ENCODE peak calls at places on chromosomes 6 and 20, in six cellular contexts. O, J, V, K, H and N are unnamed samples.
A peak's percentile ranks its signal among the peaks of the same experiment; 100 is the strongest.

GRCh38 chr20:3378138-3378537 is 29.3 kb downstream of the DNAAF9 start:
- DNase-seq in O (no peak), J (no peak), V (no peak), K (no peak), H (no peak), N (no peak)

GRCh38 chr20:44398303-44398702 is 42.8 kb downstream of the HNF4A start:
- DNase-seq in O (no peak), J (peak; percentile 30), V (no peak), K (no peak), H (peak; percentile 85), N (no peak)

GRCh38 chr20:24890286-24890685 is 58.8 kb upstream of the CST7 start:
- DNase-seq in O (no peak), J (no peak), V (no peak), K (no peak), H (no peak), N (no peak)

GRCh38 chr20:4601630-4602296 is 119.9 kb upstream of the PRND start:
- DNase-seq in O (no peak), J (peak; percentile 61), V (no peak), K (no peak), H (peak; percentile 27), N (no peak)

GRCh38 chr20:16639027-16639941 is 66.0 kb upstream of the KIF16B start:
- DNase-seq in O (no peak), J (no peak), V (no peak), K (no peak), H (no peak), N (no peak)

GRCh38 chr20:22567944-22568871 is 16.2 kb downstream of the FOXA2 start:
- DNase-seq in O (peak; percentile 83), J (no peak), V (peak; percentile 69), K (no peak), H (no peak), N (peak; percentile 80)

GRCh38 chr20:64053841-64054661 is 4.6 kb upstream of the SOX18 start:
- DNase-seq in O (no peak), J (no peak), V (peak; percentile 70), K (peak; percentile 69), H (no peak), N (no peak)

GRCh38 chr6:20631525-20631924 is 97.3 kb downstream of the CDKAL1 start:
- DNase-seq in O (no peak), J (peak; percentile 6), V (no peak), K (no peak), H (no peak), N (no peak)

GRCh38 chr20:45176526-45176925 is 1.8 kb downstream of the PI3 start:
- DNase-seq in O (no peak), J (no peak), V (no peak), K (no peak), H (no peak), N (no peak)

GRCh38 chr20:57526067-57526884 is 1.3 kb upstream of the CTCFL start:
- DNase-seq in O (no peak), J (no peak), V (no peak), K (peak; percentile 45), H (no peak), N (no peak)

GRCh38 chr6:20707166-20707485 is 172.9 kb downstream of the CDKAL1 start:
- DNase-seq in O (no peak), J (no peak), V (no peak), K (no peak), H (no peak), N (no peak)

GRCh38 chr6:33688451-33689147 is 22.9 kb downstream of the UQCC2 start:
- DNase-seq in O (no peak), J (no peak), V (peak; percentile 42), K (no peak), H (no peak), N (no peak)

GRCh38 chr20:50820515-50821256 is 25.8 kb downstream of the BCAS4 start:
- DNase-seq in O (no peak), J (no peak), V (no peak), K (peak; percentile 37), H (no peak), N (no peak)

GRCh38 chr20:40054311-40054710 is 634.7 kb downstream of the MAFB start:
- DNase-seq in O (no peak), J (no peak), V (no peak), K (no peak), H (no peak), N (no peak)

GRCh38 chr6:144710207-144710606 is 425.1 kb downstream of the UTRN start:
- DNase-seq in O (no peak), J (peak; percentile 89), V (no peak), K (no peak), H (peak; percentile 81), N (no peak)

GRCh38 chr6:25576920-25577319 is 75.1 kb upstream of the SCGN start:
- DNase-seq in O (no peak), J (peak; percentile 45), V (no peak), K (no peak), H (peak; percentile 49), N (no peak)

GRCh38 chr6:112225691-112226090 is 28.7 kb downstream of the LAMA4 start:
- DNase-seq in O (no peak), J (peak; percentile 90), V (no peak), K (no peak), H (no peak), N (no peak)

GRCh38 chr6:149236584-149236983 is 80.9 kb upstream of the TAB2 start:
- DNase-seq in O (no peak), J (no peak), V (no peak), K (no peak), H (peak; percentile 87), N (no peak)

GRCh38 chr6:110191477-110191876 is 11.2 kb downstream of the CDC40 start:
- DNase-seq in O (no peak), J (no peak), V (no peak), K (no peak), H (no peak), N (no peak)

GRCh38 chr20:7352165-7352564 is 584.7 kb downstream of the BMP2 start:
- DNase-seq in O (no peak), J (no peak), V (no peak), K (no peak), H (no peak), N (no peak)

GRCh38 chr20:44428174-44429016 is 47.3 kb upstream of the TTPAL start:
- DNase-seq in O (no peak), J (no peak), V (no peak), K (no peak), H (no peak), N (no peak)

GRCh38 chr6:90413867-90414266 is 117.2 kb upstream of the BACH2 start:
- DNase-seq in O (no peak), J (no peak), V (no peak), K (peak; percentile 87), H (peak; percentile 41), N (no peak)

GRCh38 chr20:56359212-56360132 is 698 bp downstream of the FAM210B start:
- DNase-seq in O (peak; percentile 83), J (peak; percentile 69), V (peak; percentile 71), K (no peak), H (peak; percentile 73), N (peak; percentile 71)

GRCh38 chr6:84466521-84466920 is 239.1 kb upstream of the CEP162 start:
- DNase-seq in O (no peak), J (peak; percentile 43), V (no peak), K (no peak), H (peak; percentile 84), N (no peak)

GRCh38 chr6:159125014-159125609 is 44.1 kb upstream of the FNDC1 start:
- DNase-seq in O (no peak), J (no peak), V (no peak), K (peak; percentile 52), H (no peak), N (no peak)
- TF ChIP-seq CTCF in O (no peak), J (peak; percentile 37), V (peak; percentile 19), K (peak; percentile 95), H (no peak), N (peak; percentile 29)

GRCh38 chr6:151276112-151276745 is 36.5 kb downstream of the AKAP12 start:
- DNase-seq in O (no peak), J (peak; percentile 95), V (no peak), K (no peak), H (peak; percentile 80), N (no peak)
- TF ChIP-seq CTCF in O (no peak), J (peak; percentile 42), V (no peak), K (no peak), H (no peak), N (no peak)

GRCh38 chr6:79841577-79842381 is 105.6 kb downstream of the ELOVL4 start:
- DNase-seq in O (no peak), J (no peak), V (no peak), K (no peak), H (no peak), N (no peak)
- TF ChIP-seq CTCF in O (no peak), J (no peak), V (no peak), K (peak; percentile 11), H (no peak), N (no peak)

DNA sequence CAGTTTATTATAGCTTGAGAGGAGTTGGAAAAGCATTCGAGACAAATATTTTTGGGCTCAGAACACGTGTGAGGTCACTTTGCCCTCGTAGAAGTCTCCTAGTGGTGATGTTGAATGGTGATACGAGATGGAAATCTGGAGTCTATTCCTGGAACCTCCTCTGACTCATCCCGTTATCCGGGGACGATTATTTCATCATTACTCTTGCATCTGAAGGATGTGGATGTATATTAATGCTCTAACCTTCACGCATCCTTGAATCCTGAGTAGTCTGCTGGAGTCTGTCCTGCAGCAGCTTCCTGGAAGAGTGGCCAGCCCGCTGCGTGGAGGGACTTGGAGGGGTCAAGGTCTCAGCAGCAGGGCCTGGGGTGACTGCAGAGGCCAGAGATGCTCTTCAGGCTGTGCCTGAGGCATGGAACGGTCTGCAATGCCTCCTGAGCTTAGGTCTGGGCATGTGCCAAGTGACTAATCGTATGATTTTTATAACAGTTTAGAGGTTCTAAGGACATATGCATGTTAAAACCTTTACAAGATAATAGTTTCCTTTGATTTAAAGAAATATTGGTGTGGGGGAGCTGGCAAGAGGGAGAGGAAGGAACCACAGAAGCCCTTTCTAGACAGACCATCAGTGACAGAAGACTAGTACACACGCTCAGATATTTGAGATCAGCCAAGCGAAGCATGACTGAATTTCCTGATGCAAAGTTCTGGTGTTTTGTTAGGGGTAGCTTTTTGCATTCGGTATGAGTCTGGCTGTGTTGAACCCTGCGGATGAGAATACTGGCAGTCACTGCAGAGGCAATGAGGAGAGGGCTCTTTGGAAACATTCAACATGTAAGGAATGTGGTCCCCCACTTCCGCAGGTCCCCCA is 400.2 kb downstream of the QKI start:
- DNase-seq in O (no peak), J (peak; percentile 77), V (no peak), K (peak; percentile 67), H (peak; percentile 97), N (no peak)
- TF ChIP-seq CTCF in O (no peak), J (no peak), V (no peak), K (no peak), H (peak; percentile 38), N (no peak)